ENCODE peak calls at places on chromosomes 2 and 18, in six cellular contexts. O is type B pancreatic cell, R is psoas muscle, V is A549, H is PC-9, Q is BJ. W is an unnamed sample.

GRCh38 chr2:179274749-179275148 is 10.1 kb upstream of the SESTD1 start:
- DNase-seq in O (no peak), H (no peak), V (no peak), Q (no peak), R (no peak), W (no peak)

GRCh38 chr2:73290049-73290839 is 3.1 kb downstream of the EGR4 start:
- DNase-seq in O (peak; percentile 63), R (no peak), V (peak; percentile 70), H (peak; percentile 73), Q (no peak), W (no peak)

GRCh38 chr18:45642802-45643201 is 27.5 kb downstream of the SLC14A2 start:
- DNase-seq in O (no peak), R (no peak), H (no peak), V (no peak), Q (no peak), W (no peak)

GRCh38 chr2:50126077-50126476 is 905.9 kb downstream of the NRXN1 start:
- DNase-seq in R (no peak), V (no peak), Q (no peak), O (no peak), H (no peak), W (no peak)

GRCh38 chr2:47043891-47044239 is 111.2 kb downstream of the STPG4 start:
- DNase-seq in O (no peak), R (no peak), V (no peak), Q (no peak), H (no peak), W (no peak)

GRCh38 chr2:160384791-160385190 is 108.8 kb downstream of the RBMS1 start:
- DNase-seq in O (no peak), R (no peak), V (no peak), Q (no peak), H (no peak), W (no peak)

GRCh38 chr2:182717451-182718215 is 1.6 kb downstream of the DNAJC10 start:
- DNase-seq in O (no peak), V (no peak), Q (no peak), H (no peak), R (no peak), W (no peak)

GRCh38 chr2:120625865-120626560 is 109.7 kb upstream of the GLI2 start:
- DNase-seq in Q (no peak), V (no peak), O (no peak), H (peak; percentile 87), R (no peak), W (no peak)

GRCh38 chr2:20674974-20675679 is 8.2 kb downstream of the GDF7 start:
- DNase-seq in Q (peak; percentile 44), H (no peak), V (no peak), R (peak; percentile 71), O (no peak), W (no peak)

GRCh38 chr18:48975817-48976649 is 25.3 kb upstream of the SMAD7 start:
- DNase-seq in Q (no peak), V (peak; percentile 62), H (peak; percentile 49), R (peak; percentile 83), O (no peak), W (no peak)

GRCh38 chr18:39591647-39592046 is 2026.0 kb upstream of the CELF4 start:
- DNase-seq in O (no peak), H (no peak), R (no peak), Q (no peak), V (no peak), W (no peak)

GRCh38 chr2:239660390-239661228 is 259.8 kb upstream of the HDAC4 start:
- DNase-seq in O (no peak), V (no peak), R (no peak), Q (no peak), H (peak; percentile 53), W (no peak)

GRCh38 chr2:173747037-173747436 is 218.1 kb downstream of the SP3 start:
- DNase-seq in V (no peak), Q (no peak), H (no peak), R (no peak), O (no peak), W (no peak)

GRCh38 chr18:22703883-22704626 is 229.1 kb upstream of the RBBP8 start:
- DNase-seq in Q (no peak), H (peak; percentile 56), V (peak; percentile 60), R (no peak), O (no peak), W (no peak)

DNA sequence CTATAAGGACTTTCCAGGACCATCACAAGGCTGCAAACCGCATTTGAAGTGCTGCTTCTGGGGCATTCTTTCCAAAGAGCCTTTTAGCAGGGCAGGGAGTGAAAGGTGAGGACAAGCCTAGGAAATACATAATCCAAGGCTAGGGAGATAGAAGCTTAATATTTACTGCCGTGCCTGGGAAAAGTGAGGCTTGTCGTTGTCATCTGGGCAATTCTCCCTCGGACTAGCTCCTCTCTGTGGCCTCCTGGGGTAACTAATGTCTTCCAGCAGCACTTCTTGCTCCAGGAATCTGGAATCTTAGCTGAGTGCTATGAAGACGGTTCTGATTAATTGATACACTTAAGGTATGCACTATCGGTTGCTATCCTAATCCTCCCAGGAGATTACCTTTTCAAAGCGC is 69.3 kb upstream of the ATL2 start:
- DNase-seq in V (no peak), O (no peak), Q (no peak), R (no peak), H (no peak), W (no peak)
- TF ChIP-seq CTCF in V (peak; percentile 8), O (no peak), Q (peak; percentile 16), R (no peak), H (no peak), W (no peak)

GRCh38 chr2:12717191-12717987 is 653 bp downstream of the TRIB2 start:
- DNase-seq in Q (no peak), H (peak; percentile 82), O (peak; percentile 78), V (peak; percentile 43), R (peak; percentile 73), W (no peak)
- TF ChIP-seq CTCF in Q (peak; percentile 58), H (peak; percentile 72), O (peak; percentile 66), V (peak; percentile 50), R (peak; percentile 32), W (peak; percentile 29)

GRCh38 chr2:237689569-237690131 is 62.3 kb downstream of the LRRFIP1 start:
- DNase-seq in O (no peak), H (peak; percentile 56), R (peak; percentile 74), Q (no peak), V (no peak), W (no peak)

GRCh38 chr2:237687666-237688065 is 60.3 kb downstream of the LRRFIP1 start:
- DNase-seq in Q (peak; percentile 100), H (peak; percentile 99), O (no peak), V (peak; percentile 83), R (peak; percentile 91), W (peak; percentile 98)

GRCh38 chr2:237685408-237685807 is 58.0 kb downstream of the LRRFIP1 start:
- DNase-seq in O (no peak), H (no peak), Q (no peak), R (no peak), V (peak; percentile 66), W (no peak)

GRCh38 chr2:237688081-237688480 is 60.7 kb downstream of the LRRFIP1 start:
- DNase-seq in H (no peak), O (no peak), Q (no peak), V (no peak), R (no peak), W (no peak)

GRCh38 chr2:237686659-237687136 is 59.3 kb downstream of the LRRFIP1 start:
- DNase-seq in O (no peak), V (peak; percentile 44), H (no peak), Q (no peak), R (no peak), W (no peak)
- TF ChIP-seq CTCF in O (peak; percentile 51), V (peak; percentile 14), H (peak; percentile 53), Q (peak; percentile 22), R (no peak), W (no peak)

DNA sequence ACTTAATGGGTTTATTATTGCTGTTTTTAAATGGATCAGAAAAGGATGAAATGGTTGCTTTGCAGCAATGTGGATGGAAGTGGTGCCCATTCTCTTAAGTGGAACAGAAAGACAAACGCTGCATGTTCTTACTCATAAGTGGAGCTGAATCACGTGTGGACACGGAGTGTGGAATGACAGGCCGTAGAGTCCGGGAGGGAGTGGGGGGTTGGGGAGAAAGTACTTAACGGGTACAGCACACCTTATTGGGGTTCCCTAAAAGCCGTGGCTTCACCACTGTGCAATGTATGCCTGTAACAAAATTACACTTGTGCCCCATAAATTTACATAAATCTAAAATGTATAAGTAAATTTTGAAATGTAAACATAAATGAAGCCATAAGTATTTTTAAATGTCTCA is 64.0 kb upstream of the CTDP1 start:
- DNase-seq in V (no peak), R (peak; percentile 24), H (no peak), Q (no peak), O (no peak), W (no peak)
- TF ChIP-seq CTCF in V (no peak), R (no peak), H (no peak), Q (no peak), O (no peak), W (no peak)

GRCh38 chr2:158464426-158465281 is 7.9 kb downstream of the PKP4 start:
- DNase-seq in H (no peak), O (no peak), V (peak; percentile 29), R (no peak), Q (no peak), W (no peak)
- TF ChIP-seq CTCF in H (peak; percentile 58), O (peak; percentile 70), V (peak; percentile 53), R (peak; percentile 33), Q (peak; percentile 43), W (peak; percentile 58)

DNA sequence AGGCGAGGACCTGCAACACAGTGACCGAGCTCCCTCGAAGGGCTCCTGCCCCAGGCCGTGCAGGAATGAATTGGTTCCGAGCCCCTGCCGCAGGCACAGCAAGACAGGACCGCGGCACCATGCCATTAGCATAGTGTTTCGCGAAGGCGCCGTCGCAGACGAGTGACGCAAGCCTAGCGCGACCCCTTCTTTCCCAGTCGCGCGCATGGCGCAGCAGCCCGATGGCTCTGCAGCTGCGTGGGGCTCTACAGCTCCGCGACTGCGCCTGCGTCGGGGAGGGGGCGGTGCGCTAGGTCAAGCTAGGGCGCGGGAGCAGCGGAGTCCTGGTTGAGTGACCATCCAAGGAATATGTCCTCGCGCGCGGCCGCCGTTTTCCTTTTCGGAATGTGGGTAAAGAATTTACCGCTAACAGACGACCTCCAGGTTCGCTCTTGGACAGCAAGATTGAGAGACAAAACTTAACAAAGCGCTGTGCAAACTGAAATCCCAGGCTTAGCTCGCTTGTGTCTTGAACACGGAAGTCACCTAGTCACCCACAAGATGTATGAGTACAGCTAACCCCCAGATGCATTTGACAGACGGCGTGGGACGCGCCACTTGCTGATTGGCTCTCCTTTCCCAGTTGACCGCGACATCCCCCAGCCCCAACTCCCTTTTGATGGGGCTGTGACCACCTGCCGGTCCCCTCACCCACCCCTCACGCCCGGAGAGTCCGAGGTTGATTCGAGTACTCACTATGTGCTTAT is at the start of gene TRMT61B:
- DNase-seq in V (peak; percentile 98), O (peak; percentile 96), R (peak; percentile 99), Q (peak; percentile 60), H (peak; percentile 90), W (peak; percentile 94)
- TF ChIP-seq CTCF in V (no peak), O (no peak), R (no peak), Q (no peak), H (no peak), W (no peak)

W was measured in right atrium auricular region.